ENCODE peak calls at places on chromosome 1, in four cellular contexts. G is HFF-Myc, M is cardiac muscle cell, Y is GM06990. L is an unnamed sample.

GRCh38 chr1:225425211-225425786 is 2.5 kb downstream of the LBR start:
- DNase-seq in Y (no peak), G (no peak), M (peak), L (peak)

GRCh38 chr1:189708674-189709073 is 769.0 kb downstream of the BRINP3 start:
- DNase-seq in G (no peak), Y (no peak), M (peak), L (no peak)

GRCh38 chr1:228276361-228276831 is 68.6 kb downstream of the OBSCN start:
- DNase-seq in G (no peak), M (peak), Y (no peak), L (no peak)

GRCh38 chr1:153563339-153563952 is 2.2 kb downstream of the S100A2 start:
- DNase-seq in M (no peak), Y (no peak), G (no peak), L (no peak)

GRCh38 chr1:25064465-25065238 is 134.6 kb upstream of the RUNX3 start:
- DNase-seq in G (no peak), M (no peak), Y (no peak), L (no peak)

GRCh38 chr1:67687649-67688048 is 2.6 kb downstream of the GADD45A start:
- DNase-seq in G (no peak), Y (no peak), M (peak), L (peak)

GRCh38 chr1:65179148-65179547 is 31.1 kb downstream of the AK4 start:
- DNase-seq in G (no peak), M (peak), Y (no peak), L (no peak)

GRCh38 chr1:115771094-115771846 is 2.8 kb upstream of the CASQ2 start:
- DNase-seq in G (no peak), M (no peak), Y (no peak), L (peak)

GRCh38 chr1:89901957-89902669 is 81.3 kb downstream of the LRRC8D start:
- DNase-seq in G (no peak), Y (no peak), M (no peak), L (no peak)

GRCh38 chr1:52601976-52602327 is 219 bp upstream of the GPX7 start:
- DNase-seq in M (no peak), G (no peak), Y (no peak), L (no peak)

GRCh38 chr1:110554871-110555801 is 36.2 kb upstream of the KCNA10 start:
- DNase-seq in G (no peak), Y (peak), M (peak), L (peak)

GRCh38 chr1:212457740-212458338 is 25.1 kb downstream of the NENF start:
- DNase-seq in G (no peak), Y (no peak), M (peak), L (peak)

GRCh38 chr1:65002508-65003315 is 36.4 kb upstream of the JAK1 start:
- DNase-seq in M (peak), G (no peak), Y (peak), L (peak)

GRCh38 chr1:65067491-65068201 is 80.4 kb upstream of the AK4 start:
- DNase-seq in Y (peak), M (peak), G (peak), L (peak)

GRCh38 chr1:39876136-39876535 is 7.2 kb downstream of the TRIT1 start:
- DNase-seq in M (no peak), G (no peak), Y (no peak), L (no peak)

GRCh38 chr1:226711976-226712778 is 26.9 kb downstream of the ITPKB start:
- DNase-seq in Y (peak), G (no peak), M (no peak), L (no peak)

GRCh38 chr1:162150112-162150511 is 80.6 kb downstream of the NOS1AP start:
- DNase-seq in M (no peak), Y (no peak), G (no peak), L (no peak)

GRCh38 chr1:245370905-245371581 is 216.3 kb downstream of the KIF26B start:
- DNase-seq in Y (no peak), G (no peak), M (peak), L (no peak)

GRCh38 chr1:109864960-109865611 is 45.6 kb upstream of the CSF1 start:
- DNase-seq in G (no peak), Y (no peak), M (peak), L (peak)

GRCh38 chr1:100132566-100133477 is at the start of the genes SASS6 and TRMT13:
- DNase-seq in Y (peak), M (peak), G (peak), L (peak)

GRCh38 chr1:15122331-15122730 is 31.2 kb upstream of the TMEM51 start:
- DNase-seq in M (no peak), Y (no peak), G (no peak), L (no peak)

GRCh38 chr1:150696590-150696989 is 364 bp downstream of the GOLPH3L start:
- DNase-seq in M (peak), G (no peak), Y (no peak), L (no peak)

GRCh38 chr1:27627051-27627450 is 7.9 kb downstream of the FGR start:
- DNase-seq in G (no peak), Y (no peak), M (no peak), L (no peak)

GRCh38 chr1:30028283-30028682 is 695.1 kb downstream of the MATN1 start:
- DNase-seq in G (no peak), Y (no peak), M (no peak), L (no peak)

GRCh38 chr1:203325004-203325417 is 19.7 kb downstream of the BTG2 start:
- DNase-seq in Y (peak), G (no peak), M (no peak), L (no peak)

GRCh38 chr1:33021567-33022431 is 14.9 kb downstream of the AK2 start:
- DNase-seq in M (no peak), G (no peak), Y (no peak), L (no peak)

GRCh38 chr1:37509181-37509580 is 5.4 kb downstream of the MEAF6 start:
- DNase-seq in G (peak), Y (no peak), M (peak), L (peak)

GRCh38 chr1:151156515-151156819 is at the start of gene TNFAIP8L2:
- DNase-seq in M (no peak), Y (peak), G (no peak), L (no peak)

GRCh38 chr1:247281001-247281574 is 25.2 kb downstream of the VN1R5 start:
- DNase-seq in Y (no peak), M (peak), G (no peak), L (no peak)

GRCh38 chr1:230359992-230360391 is 66.1 kb downstream of the PGBD5 start:
- DNase-seq in Y (no peak), G (peak), M (peak), L (peak)

GRCh38 chr1:99107680-99108079 is 103.0 kb upstream of the PLPPR5 start:
- DNase-seq in M (no peak), G (no peak), Y (no peak), L (no peak)

GRCh38 chr1:61107638-61108037 is 25.3 kb downstream of the NFIA start:
- DNase-seq in M (no peak), Y (no peak), G (no peak), L (no peak)

GRCh38 chr1:17883662-17884395 is 128.7 kb downstream of the ACTL8 start:
- DNase-seq in Y (no peak), M (no peak), G (no peak), L (no peak)

GRCh38 chr1:17883136-17883535 is 128.0 kb downstream of the ACTL8 start:
- DNase-seq in G (no peak), M (no peak), Y (no peak), L (no peak)

GRCh38 chr1:17880429-17880828 is 125.3 kb downstream of the ACTL8 start:
- DNase-seq in M (no peak), Y (no peak), G (no peak), L (no peak)

GRCh38 chr1:17878837-17879236 is 123.7 kb downstream of the ACTL8 start:
- DNase-seq in G (no peak), M (peak), Y (no peak), L (peak)

GRCh38 chr1:17881761-17882160 is 126.6 kb downstream of the ACTL8 start:
- DNase-seq in Y (no peak), G (no peak), M (no peak), L (peak)
- TF ChIP-seq CTCF in Y (no peak), G (no peak), M (no peak), L (no peak)

GRCh38 chr1:43550598-43551246 is 20.0 kb downstream of the PTPRF start:
- DNase-seq in G (no peak), Y (no peak), M (no peak), L (no peak)
- H3K4me3 ChIP-seq in G (no peak), Y (peak), M (peak), L (no peak)

GRCh38 chr1:91799159-91799558 is 86.8 kb downstream of the TGFBR3 start:
- DNase-seq in Y (no peak), M (no peak), G (no peak), L (no peak)
- TF ChIP-seq CTCF in Y (no peak), M (no peak), G (no peak), L (no peak)

GRCh38 chr1:56072310-56072709 is 507.1 kb downstream of the PLPP3 start:
- DNase-seq in M (no peak), G (no peak), Y (no peak), L (no peak)

GRCh38 chr1:56070601-56071000 is 508.8 kb downstream of the PLPP3 start:
- DNase-seq in G (peak), Y (no peak), M (no peak), L (peak)

GRCh38 chr1:56073206-56073605 is 506.2 kb downstream of the PLPP3 start:
- DNase-seq in Y (no peak), M (no peak), G (no peak), L (no peak)

GRCh38 chr1:56073614-56074356 is 505.6 kb downstream of the PLPP3 start:
- DNase-seq in G (peak), M (peak), Y (no peak), L (peak)

DNA sequence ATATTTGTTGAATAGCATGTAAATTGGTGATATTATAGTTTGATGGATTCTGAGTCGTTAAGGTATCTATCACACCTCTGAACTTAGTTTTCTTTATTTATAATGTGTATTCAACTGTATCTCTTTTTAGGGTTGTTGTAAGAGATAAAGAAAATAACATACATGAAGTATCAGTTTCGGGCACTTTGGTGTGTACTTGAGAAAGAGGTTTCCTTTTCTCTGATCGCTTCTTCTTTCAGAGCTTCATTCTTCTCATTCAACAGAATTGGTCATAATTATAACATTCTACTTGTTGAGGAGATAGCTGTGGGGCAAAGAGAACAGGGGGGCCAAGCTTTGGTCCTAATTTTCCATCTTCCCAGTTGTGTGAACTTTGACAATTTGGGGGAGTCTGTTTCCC is 508.0 kb downstream of the PLPP3 start:
- DNase-seq in G (no peak), Y (no peak), M (no peak), L (no peak)
- H3K4me3 ChIP-seq in G (no peak), Y (no peak), M (no peak), L (no peak)

GRCh38 chr1:183559061-183559460 is 31.2 kb downstream of the NCF2 start:
- DNase-seq in G (no peak), M (no peak), Y (no peak), L (no peak)
- TF ChIP-seq CTCF in G (no peak), M (no peak), Y (no peak), L (no peak)

GRCh38 chr1:10637833-10638558 is 158.4 kb downstream of the CASZ1 start:
- DNase-seq in M (no peak), Y (no peak), G (no peak), L (no peak)
- H3K4me3 ChIP-seq in M (no peak), Y (no peak), G (no peak), L (no peak)

GRCh38 chr1:157409927-157410326 is 142.4 kb downstream of the FCRL5 start:
- DNase-seq in M (no peak), Y (no peak), G (no peak), L (no peak)
- TF ChIP-seq CTCF in M (no peak), Y (no peak), G (no peak), L (no peak)

DNA sequence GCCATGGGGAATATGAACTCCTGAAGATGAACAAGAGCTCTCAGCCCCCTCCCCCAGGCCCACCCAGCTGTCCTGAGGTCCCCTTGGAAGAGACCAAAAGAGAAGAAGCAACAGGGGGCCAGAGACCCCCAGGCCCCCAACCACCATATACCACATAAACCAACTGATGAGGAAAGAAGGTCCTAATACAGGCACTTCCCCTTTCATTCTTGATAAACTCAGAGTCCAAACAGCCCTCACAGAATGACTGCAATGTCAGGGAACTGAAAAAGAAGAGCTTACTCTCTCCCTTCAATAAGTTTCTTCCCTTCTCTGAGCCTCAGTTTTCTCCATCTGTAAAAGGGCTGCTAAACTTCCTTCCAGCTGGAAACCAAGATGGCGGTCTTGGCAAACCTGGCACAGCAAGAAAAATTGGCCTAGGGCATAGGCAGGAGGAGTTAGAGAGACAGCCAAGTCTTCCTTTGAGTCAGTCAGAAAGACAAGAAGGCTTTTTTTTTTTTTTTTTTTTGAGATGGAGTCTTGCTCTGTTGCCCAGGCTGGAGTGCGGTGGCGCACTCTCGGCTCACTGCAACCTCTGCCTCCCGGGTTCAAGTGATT is 90.5 kb downstream of the VWA5B1 start:
- DNase-seq in Y (no peak), M (no peak), G (no peak), L (peak)
- H3K4me3 ChIP-seq in Y (no peak), M (no peak), G (no peak), L (no peak)

GRCh38 chr1:11753555-11754208 is 8.3 kb upstream of the C1orf167 start:
- DNase-seq in G (no peak), M (peak), Y (no peak), L (no peak)
- TF ChIP-seq CTCF in G (no peak), M (no peak), Y (no peak), L (no peak)

L was measured in fibroblast of mammary gland.